ENCODE peak calls at places on chromosomes 13 and 19, in seven cellular contexts. B, Y, E, S, U, I and W are unnamed samples.

GRCh38 chr13:30978981-30979956 is 46.8 kb downstream of the TEX26 start:
- DNase-seq in B (no peak), Y (no peak), E (peak; percentile 42), S (no peak), U (no peak), I (peak; percentile 16), W (peak; percentile 15)

GRCh38 chr13:40764587-40765403 is 6.2 kb downstream of the MRPS31 start:
- DNase-seq in B (no peak), Y (no peak), E (no peak), S (peak; percentile 60), U (no peak), I (no peak), W (no peak)

GRCh38 chr19:56660381-56661105 is 11.0 kb downstream of the ZNF835 start:
- DNase-seq in B (no peak), Y (no peak), E (no peak), S (no peak), U (no peak), I (no peak), W (no peak)

GRCh38 chr13:32791545-32792172 is 205.4 kb downstream of the PDS5B start:
- DNase-seq in B (no peak), Y (no peak), E (no peak), S (no peak), U (no peak), I (peak; percentile 30), W (no peak)

GRCh38 chr13:23658929-23659541 is 88.8 kb downstream of the TNFRSF19 start:
- DNase-seq in B (no peak), Y (no peak), E (peak; percentile 11), S (no peak), U (no peak), I (no peak), W (no peak)

GRCh38 chr13:110980921-110981320 is 66.1 kb upstream of the ANKRD10 start:
- DNase-seq in B (no peak), Y (no peak), E (no peak), S (no peak), U (no peak), I (no peak), W (no peak)

GRCh38 chr13:41492432-41493267 is 35.3 kb downstream of the RGCC start:
- DNase-seq in B (no peak), Y (no peak), E (no peak), S (no peak), U (no peak), I (no peak), W (no peak)

GRCh38 chr19:47190167-47190727 is 40.8 kb downstream of the BBC3 start:
- DNase-seq in B (no peak), Y (no peak), E (peak; percentile 79), S (peak; percentile 54), U (no peak), I (peak; percentile 96), W (no peak)

GRCh38 chr19:3761382-3762129 is at the start of gene APBA3:
- DNase-seq in B (peak; percentile 92), Y (peak; percentile 97), E (peak; percentile 95), S (peak; percentile 93), U (peak; percentile 72), I (peak; percentile 86), W (peak; percentile 93)

GRCh38 chr19:16202320-16203255 is 4.9 kb downstream of the AP1M1 start:
- DNase-seq in B (no peak), Y (no peak), E (no peak), S (no peak), U (no peak), I (no peak), W (no peak)

GRCh38 chr19:48310227-48310626 is 15.1 kb upstream of the EMP3 start:
- DNase-seq in B (no peak), Y (no peak), E (no peak), S (no peak), U (no peak), I (peak; percentile 56), W (no peak)

GRCh38 chr13:29969286-29969685 is 118.9 kb upstream of the UBL3 start:
- DNase-seq in B (no peak), Y (no peak), E (no peak), S (no peak), U (no peak), I (no peak), W (no peak)

GRCh38 chr13:108005231-108005630 is 210.1 kb downstream of the LIG4 start:
- DNase-seq in B (no peak), Y (no peak), E (no peak), S (no peak), U (no peak), I (no peak), W (no peak)

GRCh38 chr13:105598551-105598950 is 936.9 kb downstream of the EFNB2 start:
- DNase-seq in B (no peak), Y (no peak), E (no peak), S (no peak), U (no peak), I (no peak), W (no peak)

GRCh38 chr19:46608178-46608577 is 7.0 kb downstream of the CALM3 start:
- DNase-seq in B (no peak), Y (no peak), E (peak; percentile 5), S (peak; percentile 24), U (no peak), I (no peak), W (no peak)

GRCh38 chr19:48873476-48874308 is 1.5 kb downstream of the PPP1R15A start:
- DNase-seq in B (peak; percentile 22), Y (no peak), E (no peak), S (no peak), U (no peak), I (no peak), W (peak; percentile 99)

GRCh38 chr13:31882794-31883193 is 143.5 kb downstream of the RXFP2 start:
- DNase-seq in B (no peak), Y (no peak), E (no peak), S (no peak), U (no peak), I (no peak), W (no peak)

GRCh38 chr13:80979035-80979641 is 638.2 kb upstream of the SPRY2 start:
- DNase-seq in B (peak; percentile 18), Y (no peak), E (peak; percentile 26), S (peak; percentile 55), U (no peak), I (peak; percentile 57), W (peak; percentile 58)

GRCh38 chr19:30631035-30631375 is 258.8 kb downstream of the ZNF536 start:
- DNase-seq in B (no peak), Y (no peak), E (no peak), S (no peak), U (no peak), I (no peak), W (no peak)

GRCh38 chr13:108060111-108060510 is 155.2 kb downstream of the LIG4 start:
- DNase-seq in B (no peak), Y (no peak), E (no peak), S (no peak), U (no peak), I (no peak), W (no peak)

GRCh38 chr19:17811681-17812080 is 9.6 kb downstream of the INSL3 start:
- DNase-seq in B (no peak), Y (no peak), E (no peak), S (no peak), U (no peak), I (no peak), W (no peak)

GRCh38 chr19:31110331-31110730 is 238.9 kb downstream of the TSHZ3 start:
- DNase-seq in B (no peak), Y (no peak), E (no peak), S (no peak), U (no peak), I (no peak), W (no peak)

GRCh38 chr13:102974574-102975195 is 91.5 kb downstream of the SLC10A2 start:
- DNase-seq in B (no peak), Y (no peak), E (no peak), S (no peak), U (no peak), I (no peak), W (no peak)

DNA sequence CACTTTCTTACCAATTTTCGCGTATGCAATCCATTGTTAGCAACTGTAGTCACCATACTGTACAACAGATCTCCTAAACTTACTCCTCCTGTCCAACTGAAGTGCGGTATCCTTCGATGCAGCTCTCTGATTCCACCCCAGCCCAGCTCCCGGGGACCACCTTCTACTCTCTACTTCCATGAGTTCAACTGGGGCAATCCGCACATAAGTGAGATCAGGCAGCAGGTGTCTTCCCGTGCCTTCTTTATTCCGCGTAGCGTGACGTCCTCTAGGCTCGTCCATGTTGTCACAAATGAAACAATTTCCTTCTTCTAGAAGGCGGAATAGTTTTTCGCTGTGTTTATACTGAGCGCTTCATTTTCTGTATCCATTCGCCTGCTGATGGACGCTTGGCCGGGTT is 8.4 kb downstream of the LILRB1 start:
- DNase-seq in B (no peak), Y (no peak), E (no peak), S (no peak), U (no peak), I (no peak), W (no peak)
- TF ChIP-seq POLR2A in B (no peak), Y (no peak), E (no peak), S (no peak), U (no peak), I (no peak), W (no peak)

DNA sequence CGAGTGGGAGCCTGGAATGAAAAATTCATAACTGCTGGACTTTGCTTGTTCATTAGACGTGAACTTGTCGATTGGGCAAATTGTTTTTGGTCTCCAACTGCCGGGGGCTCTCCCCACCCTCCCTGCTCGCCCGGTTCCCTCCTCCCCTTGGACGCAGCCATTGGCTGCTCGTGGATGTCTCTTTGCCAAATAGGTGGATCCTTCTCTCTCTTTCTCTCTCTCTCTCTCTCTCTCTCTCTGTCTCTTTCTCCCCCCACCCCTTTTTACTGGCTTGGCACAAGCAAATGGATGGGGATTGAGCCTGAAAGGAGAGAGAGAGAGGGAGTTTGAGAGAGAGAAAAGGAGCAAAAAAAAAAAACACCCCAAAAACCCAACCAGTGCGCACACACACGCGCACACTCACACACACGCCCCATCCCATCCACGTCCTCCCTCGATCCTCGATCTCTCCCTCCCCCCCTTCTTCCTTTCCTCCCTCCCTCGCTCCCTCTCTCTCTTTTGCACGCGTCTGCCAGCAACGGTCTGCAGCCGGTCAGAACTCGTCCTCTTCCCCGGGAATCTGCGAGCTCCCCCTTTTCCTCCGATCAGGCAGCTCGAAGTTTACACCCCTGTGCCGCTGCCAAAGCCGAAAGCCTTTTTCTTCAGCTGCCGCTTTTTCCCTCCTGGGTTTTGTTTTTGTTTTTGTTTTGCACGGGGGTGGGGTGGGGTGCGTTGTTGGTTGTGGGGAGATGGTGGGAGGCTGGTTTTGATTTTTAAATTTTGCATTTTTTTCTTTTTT is 27.8 kb downstream of the NFIX start:
- DNase-seq in B (peak; percentile 80), Y (no peak), E (peak; percentile 76), S (peak; percentile 88), U (no peak), I (peak; percentile 79), W (peak; percentile 41)
- TF ChIP-seq POLR2A in B (no peak), Y (no peak), E (peak; percentile 22), S (no peak), U (peak; percentile 30), I (no peak), W (peak; percentile 35)

GRCh38 chr19:2270572-2271515 is 11.1 kb downstream of the PEAK3 start:
- DNase-seq in B (peak; percentile 82), Y (peak; percentile 96), E (peak; percentile 83), S (peak; percentile 88), U (peak; percentile 58), I (peak; percentile 44), W (peak; percentile 95)
- TF ChIP-seq POLR2A in B (peak; percentile 70), Y (no peak), E (peak; percentile 81), S (peak; percentile 60), U (peak; percentile 80), I (peak; percentile 2), W (peak; percentile 54)

GRCh38 chr13:100674848-100675659 is 459 bp upstream of the TMTC4 start:
- DNase-seq in B (peak; percentile 99), Y (peak; percentile 100), E (peak; percentile 100), S (peak; percentile 100), U (peak; percentile 89), I (peak; percentile 93), W (peak; percentile 99)
- TF ChIP-seq POLR2A in B (no peak), Y (no peak), E (peak; percentile 44), S (peak; percentile 62), U (peak; percentile 65), I (peak; percentile 20), W (peak; percentile 45)